ENCODE peak calls at places on chromosomes 13 and 19, in six cellular contexts. N is GM23248, H is astrocyte, K is MM.1S, F is IMR-90, X is neuronal stem cell. A is an unnamed sample.
A peak's percentile ranks its signal among the peaks of the same experiment; 100 is the strongest.

GRCh38 chr13:46896346-46897138 is at the start of gene HTR2A:
- DNase-seq in N (peak; percentile 72), H (no peak), K (no peak), F (peak; percentile 17), X (no peak), A (peak; percentile 8)

GRCh38 chr19:55346725-55347441 is 7.2 kb downstream of the KMT5C start:
- DNase-seq in N (no peak), H (no peak), K (no peak), F (no peak), X (no peak), A (no peak)

GRCh38 chr19:8069116-8069973 is 16.8 kb downstream of the CCL25 start:
- DNase-seq in N (no peak), H (no peak), K (peak; percentile 31), F (no peak), X (no peak), A (no peak)

GRCh38 chr19:40503300-40503699 is 36.5 kb downstream of the SPTBN4 start:
- DNase-seq in N (no peak), H (no peak), K (no peak), F (no peak), X (no peak), A (no peak)

GRCh38 chr19:19160489-19161035 is 9.5 kb downstream of the MEF2B start:
- DNase-seq in N (no peak), H (no peak), K (no peak), F (no peak), X (no peak), A (no peak)

GRCh38 chr19:8696993-8697392 is 1.6 kb downstream of the ACTL9 start:
- DNase-seq in N (no peak), H (no peak), K (no peak), F (no peak), X (no peak), A (no peak)

GRCh38 chr19:29702958-29703320 is 12.1 kb downstream of the C19orf12 start:
- DNase-seq in N (no peak), H (no peak), K (no peak), F (no peak), X (no peak), A (no peak)

GRCh38 chr13:111639994-111640393 is 319.6 kb downstream of the TEX29 start:
- DNase-seq in N (no peak), H (no peak), K (no peak), F (no peak), X (no peak), A (no peak)

GRCh38 chr13:67226686-67227085 is 3.5 kb downstream of the PCDH9 start:
- DNase-seq in N (no peak), H (no peak), K (no peak), F (no peak), X (no peak), A (no peak)

GRCh38 chr19:58118979-58119733 is 21.1 kb upstream of the ZSCAN18 start:
- DNase-seq in N (no peak), H (no peak), K (no peak), F (no peak), X (no peak), A (no peak)

GRCh38 chr13:81184556-81185265 is 843.8 kb upstream of the SPRY2 start:
- DNase-seq in N (no peak), H (peak; percentile 10), K (no peak), F (peak; percentile 4), X (no peak), A (no peak)

GRCh38 chr19:17490411-17490810 is 20.1 kb downstream of the SLC27A1 start:
- DNase-seq in N (no peak), H (no peak), K (no peak), F (no peak), X (no peak), A (no peak)

GRCh38 chr13:113045214-113046007 is 60.2 kb upstream of the F7 start:
- DNase-seq in N (no peak), H (no peak), K (no peak), F (no peak), X (no peak), A (no peak)

GRCh38 chr13:68816715-68817114 is 1290.9 kb upstream of the ATXN8OS start:
- DNase-seq in N (no peak), H (no peak), K (no peak), F (no peak), X (no peak), A (no peak)

GRCh38 chr13:87680298-87680697 is 9.1 kb downstream of the SLITRK5 start:
- DNase-seq in N (no peak), H (no peak), K (peak; percentile 40), F (no peak), X (no peak), A (no peak)

GRCh38 chr13:47004022-47004421 is 107.2 kb upstream of the HTR2A start:
- DNase-seq in N (no peak), H (peak; percentile 54), K (no peak), F (peak; percentile 10), X (no peak), A (no peak)

GRCh38 chr13:61045197-61045596 is 370.5 kb downstream of the PCDH20 start:
- DNase-seq in N (no peak), H (no peak), K (peak; percentile 50), F (no peak), X (no peak), A (no peak)

GRCh38 chr19:40610396-40611064 is 9.4 kb downstream of the LTBP4 start:
- DNase-seq in N (peak; percentile 63), H (no peak), K (peak; percentile 35), F (no peak), X (no peak), A (peak; percentile 46)

GRCh38 chr13:72293206-72293605 is 426.2 kb upstream of the DACH1 start:
- DNase-seq in N (no peak), H (peak; percentile 26), K (no peak), F (no peak), X (no peak), A (peak; percentile 38)

GRCh38 chr13:72194531-72194930 is 327.5 kb upstream of the DACH1 start:
- DNase-seq in N (no peak), H (no peak), K (no peak), F (no peak), X (no peak), A (peak; percentile 52)

GRCh38 chr19:52585101-52585500 is 15.0 kb downstream of the ZNF701 start:
- DNase-seq in N (no peak), H (no peak), K (no peak), F (no peak), X (no peak), A (no peak)

GRCh38 chr13:66353664-66354063 is 876.5 kb downstream of the PCDH9 start:
- DNase-seq in N (no peak), H (peak; percentile 25), K (no peak), F (no peak), X (no peak), A (no peak)

GRCh38 chr13:77492982-77493381 is 42.5 kb upstream of the SCEL start:
- DNase-seq in N (peak; percentile 51), H (peak; percentile 28), K (peak; percentile 41), F (no peak), X (no peak), A (peak; percentile 16)

GRCh38 chr19:2820112-2820702 is 539 bp downstream of the ZNF554 start:
- DNase-seq in N (peak; percentile 43), H (no peak), K (no peak), F (no peak), X (peak; percentile 35), A (no peak)

GRCh38 chr19:42132030-42132628 is at the start of gene POU2F2:
- DNase-seq in N (no peak), H (no peak), K (peak; percentile 34), F (no peak), X (no peak), A (no peak)

GRCh38 chr19:47714339-47714738 is 1.1 kb downstream of the EHD2 start:
- DNase-seq in N (peak; percentile 43), H (no peak), K (no peak), F (no peak), X (no peak), A (no peak)
- H3K27ac ChIP-seq in N (peak overlapping the region; percentile 72), H (no peak overlapping the region), K (no peak overlapping the region), F (peak overlapping the region; percentile 98), X (no peak overlapping the region), A (peak overlapping the region; percentile 58)

GRCh38 chr19:4390862-4391693 is 9.3 kb downstream of the SH3GL1 start:
- DNase-seq in N (peak; percentile 75), H (no peak), K (no peak), F (no peak), X (no peak), A (peak; percentile 73)

GRCh38 chr19:4390017-4390861 is 10.1 kb downstream of the SH3GL1 start:
- DNase-seq in N (peak; percentile 64), H (no peak), K (no peak), F (peak; percentile 56), X (no peak), A (peak; percentile 17)

GRCh38 chr19:4396949-4397783 is 3.2 kb downstream of the SH3GL1 start:
- DNase-seq in N (peak; percentile 56), H (no peak), K (no peak), F (no peak), X (no peak), A (no peak)

GRCh38 chr19:4391701-4392543 is 8.4 kb downstream of the SH3GL1 start:
- DNase-seq in N (peak; percentile 78), H (peak; percentile 82), K (no peak), F (peak; percentile 91), X (no peak), A (peak; percentile 48)

GRCh38 chr19:4393947-4394590 is 6.3 kb downstream of the SH3GL1 start:
- DNase-seq in N (peak; percentile 73), H (peak; percentile 66), K (no peak), F (no peak), X (no peak), A (no peak)
- H3K9ac ChIP-seq in N (peak overlapping the region; percentile 67), H (peak overlapping the region; percentile 24), K (no peak overlapping the region), F (peak overlapping the region; percentile 57), X (peak overlapping the region; percentile 80), A (no peak overlapping the region)

DNA sequence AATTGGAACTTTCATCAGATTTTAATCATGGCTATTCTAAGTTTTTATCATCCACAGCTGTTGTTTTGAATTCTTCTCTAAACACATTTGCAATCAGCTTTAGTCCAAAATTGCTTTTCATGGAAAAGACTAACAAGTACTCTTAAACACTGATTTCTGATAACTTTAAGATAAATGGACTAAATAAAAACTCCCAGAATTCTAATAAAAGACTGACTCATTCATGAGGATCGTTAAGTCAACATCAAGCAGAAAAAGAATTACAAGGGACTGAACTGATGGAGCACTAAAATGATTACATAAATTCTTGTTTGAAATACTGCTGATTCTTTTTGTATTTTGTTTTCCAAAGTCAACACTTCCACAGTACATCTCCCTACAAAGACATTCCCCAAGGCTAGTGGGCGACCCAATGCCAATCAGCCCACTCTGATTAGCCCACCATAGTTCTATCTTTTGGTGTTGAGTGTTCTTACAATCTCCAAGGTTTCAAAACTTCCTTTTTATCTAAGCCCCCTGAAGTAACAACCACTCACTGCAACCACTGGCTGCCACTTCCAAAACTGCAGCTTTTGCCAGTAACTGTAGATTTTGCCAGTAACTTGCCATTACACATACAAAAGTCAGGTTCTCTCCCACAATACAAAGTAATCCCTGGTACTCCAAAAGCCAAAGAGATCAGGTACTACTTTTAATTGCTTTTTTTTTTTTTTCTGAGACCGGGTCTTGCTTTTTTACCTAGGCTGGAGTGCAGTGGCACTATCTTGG is 14.0 kb upstream of the NAA16 start:
- DNase-seq in N (no peak), H (no peak), K (no peak), F (no peak), X (no peak), A (no peak)
- H3K4me2 ChIP-seq in N (no peak overlapping the region), H (no peak overlapping the region), K (no peak overlapping the region), F (no peak overlapping the region), X (no peak overlapping the region), A (no peak overlapping the region)

DNA sequence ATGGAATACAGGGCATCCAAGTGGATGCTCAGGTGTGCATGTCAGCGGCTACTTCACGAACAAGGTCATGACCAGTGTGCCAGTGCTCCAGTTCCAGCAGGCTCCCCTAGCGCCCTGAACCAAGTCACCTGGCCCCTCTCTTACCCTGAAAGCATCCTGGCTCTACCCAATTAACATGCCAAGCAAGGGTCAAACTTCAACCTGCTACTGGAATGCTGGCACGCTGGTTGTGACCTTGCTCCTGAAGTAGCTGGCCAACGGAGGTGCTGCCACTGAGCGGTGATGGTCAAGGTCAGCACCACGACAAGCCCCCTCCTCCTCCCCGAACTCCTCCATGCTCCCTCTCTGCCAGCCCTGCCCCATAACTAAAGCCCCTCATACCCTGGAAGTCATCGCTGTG is 96.0 kb downstream of the CRYL1 start:
- DNase-seq in N (no peak), H (no peak), K (no peak), F (no peak), X (no peak), A (no peak)
- H3K27ac ChIP-seq in N (no peak overlapping the region), H (no peak overlapping the region), K (no peak overlapping the region), F (no peak overlapping the region), X (no peak overlapping the region), A (no peak overlapping the region)